ENCODE peak calls at places on chromosomes 3 and 15, in four cellular contexts. B is endothelial cell of umbilical vein, R is upper lobe of right lung, Z is lower lobe of right lung. X is an unnamed sample. For H3K27me3, the result is how much of the 10 kb centered on the place peaks cover.

GRCh38 chr3:3227670-3228069 is 48.2 kb upstream of the CRBN start:
- DNase-seq in B (no peak), R (no peak), Z (no peak), X (no peak)

GRCh38 chr3:58991623-58992022 is 58.2 kb downstream of the CFAP20DC start:
- DNase-seq in B (no peak), R (no peak), Z (no peak), X (no peak)

GRCh38 chr15:46091860-46092450 is 457.1 kb downstream of the SQOR start:
- DNase-seq in B (peak), R (no peak), Z (no peak), X (no peak)

GRCh38 chr15:72155021-72155621 is 36.9 kb downstream of the SENP8 start:
- DNase-seq in B (peak), R (peak), Z (peak), X (peak)

GRCh38 chr15:48905216-48905615 is 27.3 kb downstream of the EID1 start:
- DNase-seq in B (no peak), R (no peak), Z (no peak), X (no peak)

GRCh38 chr15:92711457-92711831 is 55.9 kb upstream of the FAM174B start:
- DNase-seq in B (no peak), R (peak), Z (no peak), X (no peak)

GRCh38 chr15:99249270-99249817 is at the start of gene TTC23:
- DNase-seq in B (peak), R (no peak), Z (no peak), X (no peak)

GRCh38 chr15:82986442-82986780 is 401 bp downstream of the RAMAC start:
- DNase-seq in B (no peak), R (no peak), Z (no peak), X (no peak)

GRCh38 chr3:174202146-174202545 is 657.0 kb upstream of the NAALADL2 start:
- DNase-seq in B (no peak), R (no peak), Z (no peak), X (no peak)

GRCh38 chr3:146468234-146468931 is 978 bp downstream of the PLSCR2 start:
- DNase-seq in B (no peak), R (no peak), Z (no peak), X (no peak)

GRCh38 chr3:101065962-101066361 is 72.7 kb upstream of the ABI3BP start:
- DNase-seq in B (peak), R (no peak), Z (no peak), X (no peak)

GRCh38 chr3:190566043-190566933 is 52.4 kb downstream of the IL1RAP start:
- DNase-seq in B (peak), R (peak), Z (peak), X (peak)

GRCh38 chr15:68797157-68797556 is 23.5 kb downstream of the ANP32A start:
- DNase-seq in B (no peak), R (no peak), Z (no peak), X (no peak)

GRCh38 chr3:122067214-122067550 is 12.0 kb downstream of the CD86 start:
- DNase-seq in B (no peak), R (no peak), Z (no peak), X (no peak)

GRCh38 chr3:38438421-38438820 is 15.3 kb upstream of the ACVR2B start:
- DNase-seq in B (peak), R (no peak), Z (no peak), X (no peak)

GRCh38 chr3:140597364-140597763 is 80.5 kb upstream of the TRIM42 start:
- DNase-seq in B (no peak), R (no peak), Z (no peak), X (no peak)

GRCh38 chr15:25635190-25635589 is 196.4 kb upstream of the UBE3A start:
- DNase-seq in B (no peak), R (no peak), Z (no peak), X (no peak)

GRCh38 chr3:16795601-16796000 is 89.2 kb upstream of the PLCL2 start:
- DNase-seq in B (no peak), R (no peak), Z (no peak), X (no peak)

GRCh38 chr3:40582401-40583027 is 57.8 kb downstream of the ZNF621 start:
- DNase-seq in B (no peak), R (no peak), Z (no peak), X (no peak)

GRCh38 chr15:91517491-91518200 is 335.9 kb upstream of the SLCO3A1 start:
- DNase-seq in B (no peak), R (no peak), Z (no peak), X (no peak)

GRCh38 chr3:104628185-104628789 is 738.4 kb upstream of the ALCAM start:
- DNase-seq in B (peak), R (no peak), Z (no peak), X (no peak)

GRCh38 chr3:170247875-170248274 is 25.7 kb downstream of the PRKCI start:
- DNase-seq in B (no peak), R (no peak), Z (no peak), X (no peak)

GRCh38 chr15:100167884-100168375 is 173.8 kb downstream of the ADAMTS17 start:
- DNase-seq in B (no peak), R (no peak), Z (no peak), X (no peak)

GRCh38 chr3:124163689-124164088 is 171.8 kb upstream of the ROPN1 start:
- DNase-seq in B (no peak), R (no peak), Z (no peak), X (no peak)

GRCh38 chr3:169390741-169391300 is 272.7 kb downstream of the MECOM start:
- DNase-seq in B (peak), R (no peak), Z (no peak), X (no peak)

GRCh38 chr3:65439641-65440040 is 599.1 kb downstream of the MAGI1 start:
- DNase-seq in B (peak), R (no peak), Z (peak), X (peak)

GRCh38 chr3:22117751-22118346 is 366.8 kb upstream of the ZNF385D start:
- DNase-seq in B (peak), R (no peak), Z (no peak), X (no peak)

GRCh38 chr3:135231646-135232625 is 436.9 kb downstream of the EPHB1 start:
- DNase-seq in B (no peak), R (no peak), Z (no peak), X (no peak)

GRCh38 chr3:99842826-99843589 is 25.3 kb downstream of the CMSS1 start:
- DNase-seq in B (peak), R (no peak), Z (no peak), X (no peak)

GRCh38 chr15:26023231-26023630 is 160.1 kb upstream of the ATP10A start:
- DNase-seq in B (no peak), R (no peak), Z (no peak), X (no peak)

GRCh38 chr3:13702226-13702820 is 153.4 kb downstream of the FBLN2 start:
- DNase-seq in B (no peak), R (peak), Z (no peak), X (peak)

GRCh38 chr3:129558772-129559564 is 16.0 kb downstream of the H1-8 start:
- DNase-seq in B (peak), R (no peak), Z (no peak), X (no peak)

GRCh38 chr3:150436161-150436560 is 28.1 kb downstream of the TSC22D2 start:
- DNase-seq in B (no peak), R (no peak), Z (no peak), X (no peak)

GRCh38 chr3:158727499-158728377 is 4.5 kb downstream of the RARRES1 start:
- DNase-seq in B (peak), R (no peak), Z (no peak), X (peak)

GRCh38 chr3:151537751-151538150 is 76.9 kb upstream of the IGSF10 start:
- DNase-seq in B (no peak), R (no peak), Z (no peak), X (no peak)

GRCh38 chr15:57167821-57168395 is 208.4 kb upstream of the CGNL1 start:
- DNase-seq in B (no peak), R (no peak), Z (no peak), X (no peak)

GRCh38 chr3:132641837-132642538 is 17.6 kb downstream of the ACAD11 start:
- DNase-seq in B (peak), R (no peak), Z (no peak), X (no peak)

DNA sequence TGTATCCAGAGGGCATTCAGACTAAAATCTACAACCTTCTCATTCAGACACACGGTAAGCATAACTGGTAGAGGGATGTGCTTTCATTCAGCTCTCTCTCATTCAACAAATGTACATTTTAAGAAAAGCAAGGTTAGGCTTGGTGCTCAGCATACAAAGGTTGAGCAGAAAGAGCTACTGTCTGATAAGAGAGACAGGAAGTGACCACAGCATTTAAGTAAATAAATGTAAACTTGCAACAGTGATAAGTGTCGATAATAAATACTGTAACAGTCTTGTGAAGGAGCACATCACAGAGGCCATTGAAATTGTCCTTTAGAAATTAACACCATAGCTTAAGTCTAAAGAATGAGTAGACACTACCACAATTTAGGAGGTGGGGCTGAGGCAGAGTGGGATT is 3.4 kb downstream of the CD96 start:
- DNase-seq in B (no peak), R (no peak), Z (no peak), X (no peak)
- H3K4me3 ChIP-seq in B (no peak), R (no peak), Z (no peak), X (no peak)

GRCh38 chr3:10475983-10476382 is 29.4 kb downstream of the ATP2B2 start:
- DNase-seq in B (no peak), R (no peak), Z (no peak), X (no peak)
- H3K27me3 ChIP-seq in B (under half), R (under half), Z (under half), X (under half)

GRCh38 chr3:167380004-167380689 is at the start of gene ZBBX:
- DNase-seq in B (peak), R (peak), Z (peak), X (peak)
- H3K4me3 ChIP-seq in B (peak), R (peak), Z (peak), X (peak)

GRCh38 chr15:76065267-76065666 is 5.5 kb downstream of the TMEM266 start:
- DNase-seq in B (no peak), R (no peak), Z (no peak), X (no peak)
- H3K27me3 ChIP-seq in B (half or more), R (under half), Z (under half), X (under half)

DNA sequence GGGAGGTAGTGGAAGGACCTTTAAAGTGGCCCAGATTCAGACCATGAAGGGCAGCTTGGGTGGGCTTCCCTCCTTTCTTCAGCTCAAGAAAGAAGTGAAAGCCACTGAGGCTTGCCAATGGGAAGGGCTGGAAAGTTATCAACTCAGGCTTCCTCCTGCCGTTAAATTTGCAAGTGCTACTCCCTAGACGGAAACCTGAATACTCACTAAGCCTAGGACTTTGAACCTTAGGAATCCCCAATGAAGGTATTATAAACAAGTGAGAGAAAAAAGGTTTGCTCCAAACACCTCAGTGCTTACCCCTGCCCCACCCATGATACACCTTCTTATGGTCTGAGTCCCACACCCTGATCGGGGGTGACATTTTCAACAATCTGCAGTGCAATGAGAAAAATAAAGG is 396.4 kb downstream of the SHQ1 start:
- DNase-seq in B (no peak), R (no peak), Z (no peak), X (no peak)
- H3K4me3 ChIP-seq in B (no peak), R (no peak), Z (no peak), X (no peak)

GRCh38 chr15:66251790-66252355 is 1.7 kb downstream of the MEGF11 start:
- DNase-seq in B (no peak), R (no peak), Z (no peak), X (no peak)
- H3K27me3 ChIP-seq in B (half or more), R (half or more), Z (half or more), X (under half)

GRCh38 chr15:40088929-40089755 is 19.5 kb downstream of the BMF start:
- DNase-seq in B (no peak), R (peak), Z (no peak), X (peak)
- H3K4me3 ChIP-seq in B (no peak), R (no peak), Z (no peak), X (no peak)

X was measured in sigmoid colon.